ENCODE peak calls at places on chromosomes 2 and 18, in seven cellular contexts. One of them, this sample, is unnamed.

GRCh38 chr18:76756491-76757288 is 65.7 kb upstream of the ZNF236 start:
- DNase-seq in hippocampal formation: no peak
- DNase-seq in NCI-H1105: no peak
- DNase-seq in frontal cortex: no peak
- DNase-seq in AML-193: no peak
- DNase-seq in activated CD8-positive, alpha-beta memory T cell treated with anti-CD3 and anti-CD28 coated beads, Interleukin-2, amount 50 U/mL, for 48 hours: no peak
- DNase-seq in central memory CD8-positive, alpha-beta T cell: no peak
- DNase-seq in this sample: no peak

GRCh38 chr18:35616664-35617423 is 35.3 kb downstream of the GALNT1 start:
- DNase-seq in activated CD8-positive, alpha-beta memory T cell treated with anti-CD3 and anti-CD28 coated beads, Interleukin-2, amount 50 U/mL, for 48 hours: peak
- DNase-seq in central memory CD8-positive, alpha-beta T cell: peak
- DNase-seq in NCI-H1105: no peak
- DNase-seq in AML-193: peak
- DNase-seq in frontal cortex: no peak
- DNase-seq in hippocampal formation: no peak
- DNase-seq in this sample: peak

GRCh38 chr2:55883829-55884228 is 39.8 kb downstream of the EFEMP1 start:
- DNase-seq in central memory CD8-positive, alpha-beta T cell: no peak
- DNase-seq in NCI-H1105: no peak
- DNase-seq in activated CD8-positive, alpha-beta memory T cell treated with anti-CD3 and anti-CD28 coated beads, Interleukin-2, amount 50 U/mL, for 48 hours: no peak
- DNase-seq in AML-193: no peak
- DNase-seq in frontal cortex: no peak
- DNase-seq in hippocampal formation: no peak
- DNase-seq in this sample: no peak

GRCh38 chr18:76783786-76784484 is 38.4 kb upstream of the ZNF236 start:
- DNase-seq in NCI-H1105: no peak
- DNase-seq in frontal cortex: no peak
- DNase-seq in hippocampal formation: no peak
- DNase-seq in AML-193: no peak
- DNase-seq in activated CD8-positive, alpha-beta memory T cell treated with anti-CD3 and anti-CD28 coated beads, Interleukin-2, amount 50 U/mL, for 48 hours: no peak
- DNase-seq in central memory CD8-positive, alpha-beta T cell: no peak
- DNase-seq in this sample: no peak

GRCh38 chr2:234981197-234982095 is 29.6 kb downstream of the SH3BP4 start:
- DNase-seq in NCI-H1105: no peak
- DNase-seq in frontal cortex: no peak
- DNase-seq in central memory CD8-positive, alpha-beta T cell: no peak
- DNase-seq in AML-193: no peak
- DNase-seq in hippocampal formation: no peak
- DNase-seq in activated CD8-positive, alpha-beta memory T cell treated with anti-CD3 and anti-CD28 coated beads, Interleukin-2, amount 50 U/mL, for 48 hours: no peak
- DNase-seq in this sample: no peak

GRCh38 chr18:2534906-2535305 is 36.4 kb downstream of the METTL4 start:
- DNase-seq in AML-193: no peak
- DNase-seq in central memory CD8-positive, alpha-beta T cell: no peak
- DNase-seq in hippocampal formation: no peak
- DNase-seq in frontal cortex: no peak
- DNase-seq in activated CD8-positive, alpha-beta memory T cell treated with anti-CD3 and anti-CD28 coated beads, Interleukin-2, amount 50 U/mL, for 48 hours: no peak
- DNase-seq in NCI-H1105: no peak
- DNase-seq in this sample: no peak

GRCh38 chr2:11805920-11806319 is 59.5 kb downstream of the LPIN1 start:
- DNase-seq in NCI-H1105: no peak
- DNase-seq in frontal cortex: no peak
- DNase-seq in central memory CD8-positive, alpha-beta T cell: no peak
- DNase-seq in activated CD8-positive, alpha-beta memory T cell treated with anti-CD3 and anti-CD28 coated beads, Interleukin-2, amount 50 U/mL, for 48 hours: peak
- DNase-seq in AML-193: no peak
- DNase-seq in hippocampal formation: no peak
- DNase-seq in this sample: no peak

GRCh38 chr2:202311823-202312388 is 46.3 kb downstream of the NOP58 start:
- DNase-seq in NCI-H1105: no peak
- DNase-seq in hippocampal formation: no peak
- DNase-seq in AML-193: no peak
- DNase-seq in activated CD8-positive, alpha-beta memory T cell treated with anti-CD3 and anti-CD28 coated beads, Interleukin-2, amount 50 U/mL, for 48 hours: no peak
- DNase-seq in frontal cortex: no peak
- DNase-seq in central memory CD8-positive, alpha-beta T cell: no peak
- DNase-seq in this sample: no peak

GRCh38 chr2:31384351-31384750 is 30.2 kb downstream of the XDH start:
- DNase-seq in AML-193: no peak
- DNase-seq in NCI-H1105: no peak
- DNase-seq in hippocampal formation: no peak
- DNase-seq in frontal cortex: no peak
- DNase-seq in central memory CD8-positive, alpha-beta T cell: no peak
- DNase-seq in activated CD8-positive, alpha-beta memory T cell treated with anti-CD3 and anti-CD28 coated beads, Interleukin-2, amount 50 U/mL, for 48 hours: no peak
- DNase-seq in this sample: peak

GRCh38 chr2:161650116-161651015 is 26.1 kb downstream of the SLC4A10 start:
- DNase-seq in activated CD8-positive, alpha-beta memory T cell treated with anti-CD3 and anti-CD28 coated beads, Interleukin-2, amount 50 U/mL, for 48 hours: no peak
- DNase-seq in NCI-H1105: no peak
- DNase-seq in hippocampal formation: no peak
- DNase-seq in AML-193: no peak
- DNase-seq in central memory CD8-positive, alpha-beta T cell: no peak
- DNase-seq in frontal cortex: no peak
- DNase-seq in this sample: no peak

GRCh38 chr18:55038162-55038561 is 78.9 kb upstream of the CCDC68 start:
- DNase-seq in hippocampal formation: no peak
- DNase-seq in AML-193: no peak
- DNase-seq in central memory CD8-positive, alpha-beta T cell: no peak
- DNase-seq in NCI-H1105: no peak
- DNase-seq in activated CD8-positive, alpha-beta memory T cell treated with anti-CD3 and anti-CD28 coated beads, Interleukin-2, amount 50 U/mL, for 48 hours: no peak
- DNase-seq in frontal cortex: no peak
- DNase-seq in this sample: no peak

GRCh38 chr2:10019174-10019971 is 24.0 kb upstream of the KLF11 start:
- DNase-seq in activated CD8-positive, alpha-beta memory T cell treated with anti-CD3 and anti-CD28 coated beads, Interleukin-2, amount 50 U/mL, for 48 hours: no peak
- DNase-seq in NCI-H1105: no peak
- DNase-seq in hippocampal formation: no peak
- DNase-seq in frontal cortex: no peak
- DNase-seq in central memory CD8-positive, alpha-beta T cell: no peak
- DNase-seq in AML-193: no peak
- DNase-seq in this sample: peak

GRCh38 chr18:28637897-28638296 is 461.0 kb upstream of the CDH2 start:
- DNase-seq in frontal cortex: no peak
- DNase-seq in AML-193: no peak
- DNase-seq in central memory CD8-positive, alpha-beta T cell: no peak
- DNase-seq in NCI-H1105: no peak
- DNase-seq in hippocampal formation: no peak
- DNase-seq in activated CD8-positive, alpha-beta memory T cell treated with anti-CD3 and anti-CD28 coated beads, Interleukin-2, amount 50 U/mL, for 48 hours: no peak
- DNase-seq in this sample: peak

GRCh38 chr2:136024616-136025015 is 39.2 kb upstream of the DARS1 start:
- DNase-seq in AML-193: no peak
- DNase-seq in frontal cortex: no peak
- DNase-seq in NCI-H1105: no peak
- DNase-seq in hippocampal formation: no peak
- DNase-seq in activated CD8-positive, alpha-beta memory T cell treated with anti-CD3 and anti-CD28 coated beads, Interleukin-2, amount 50 U/mL, for 48 hours: no peak
- DNase-seq in central memory CD8-positive, alpha-beta T cell: no peak
- DNase-seq in this sample: no peak

GRCh38 chr18:22428672-22429071 is 11.0 kb upstream of the CTAGE1 start:
- DNase-seq in activated CD8-positive, alpha-beta memory T cell treated with anti-CD3 and anti-CD28 coated beads, Interleukin-2, amount 50 U/mL, for 48 hours: no peak
- DNase-seq in central memory CD8-positive, alpha-beta T cell: no peak
- DNase-seq in NCI-H1105: no peak
- DNase-seq in AML-193: no peak
- DNase-seq in frontal cortex: no peak
- DNase-seq in hippocampal formation: no peak
- DNase-seq in this sample: no peak

GRCh38 chr18:29164993-29165599 is 988.2 kb upstream of the CDH2 start:
- DNase-seq in hippocampal formation: no peak
- DNase-seq in central memory CD8-positive, alpha-beta T cell: no peak
- DNase-seq in activated CD8-positive, alpha-beta memory T cell treated with anti-CD3 and anti-CD28 coated beads, Interleukin-2, amount 50 U/mL, for 48 hours: no peak
- DNase-seq in NCI-H1105: no peak
- DNase-seq in AML-193: no peak
- DNase-seq in frontal cortex: no peak
- DNase-seq in this sample: no peak

GRCh38 chr18:34760444-34760843 is 50.3 kb downstream of the DTNA start:
- DNase-seq in hippocampal formation: no peak
- DNase-seq in activated CD8-positive, alpha-beta memory T cell treated with anti-CD3 and anti-CD28 coated beads, Interleukin-2, amount 50 U/mL, for 48 hours: no peak
- DNase-seq in AML-193: no peak
- DNase-seq in frontal cortex: no peak
- DNase-seq in central memory CD8-positive, alpha-beta T cell: no peak
- DNase-seq in NCI-H1105: peak
- DNase-seq in this sample: no peak

GRCh38 chr2:54525321-54525720 is 69.2 kb downstream of the SPTBN1 start:
- DNase-seq in central memory CD8-positive, alpha-beta T cell: no peak
- DNase-seq in frontal cortex: no peak
- DNase-seq in AML-193: no peak
- DNase-seq in hippocampal formation: no peak
- DNase-seq in activated CD8-positive, alpha-beta memory T cell treated with anti-CD3 and anti-CD28 coated beads, Interleukin-2, amount 50 U/mL, for 48 hours: no peak
- DNase-seq in NCI-H1105: no peak
- DNase-seq in this sample: no peak

GRCh38 chr2:30412392-30413321 is 34.4 kb upstream of the LCLAT1 start:
- DNase-seq in hippocampal formation: no peak
- DNase-seq in NCI-H1105: no peak
- DNase-seq in activated CD8-positive, alpha-beta memory T cell treated with anti-CD3 and anti-CD28 coated beads, Interleukin-2, amount 50 U/mL, for 48 hours: no peak
- DNase-seq in central memory CD8-positive, alpha-beta T cell: no peak
- DNase-seq in AML-193: no peak
- DNase-seq in frontal cortex: no peak
- DNase-seq in this sample: no peak

GRCh38 chr2:204452464-204453023 is 92.7 kb upstream of the PARD3B start:
- DNase-seq in NCI-H1105: peak
- DNase-seq in frontal cortex: peak
- DNase-seq in hippocampal formation: no peak
- DNase-seq in AML-193: no peak
- DNase-seq in central memory CD8-positive, alpha-beta T cell: no peak
- DNase-seq in activated CD8-positive, alpha-beta memory T cell treated with anti-CD3 and anti-CD28 coated beads, Interleukin-2, amount 50 U/mL, for 48 hours: no peak
- DNase-seq in this sample: no peak

GRCh38 chr18:36535202-36535935 is 237.9 kb downstream of the FHOD3 start:
- DNase-seq in NCI-H1105: no peak
- DNase-seq in activated CD8-positive, alpha-beta memory T cell treated with anti-CD3 and anti-CD28 coated beads, Interleukin-2, amount 50 U/mL, for 48 hours: no peak
- DNase-seq in frontal cortex: no peak
- DNase-seq in hippocampal formation: no peak
- DNase-seq in central memory CD8-positive, alpha-beta T cell: no peak
- DNase-seq in AML-193: no peak
- DNase-seq in this sample: no peak

GRCh38 chr2:158923180-158923594 is 45.3 kb upstream of the TANC1 start:
- DNase-seq in activated CD8-positive, alpha-beta memory T cell treated with anti-CD3 and anti-CD28 coated beads, Interleukin-2, amount 50 U/mL, for 48 hours: no peak
- DNase-seq in NCI-H1105: peak
- DNase-seq in AML-193: no peak
- DNase-seq in central memory CD8-positive, alpha-beta T cell: no peak
- DNase-seq in frontal cortex: no peak
- DNase-seq in hippocampal formation: no peak
- DNase-seq in this sample: no peak

GRCh38 chr18:38025433-38026038 is 459.9 kb upstream of the CELF4 start:
- DNase-seq in frontal cortex: no peak
- DNase-seq in NCI-H1105: no peak
- DNase-seq in activated CD8-positive, alpha-beta memory T cell treated with anti-CD3 and anti-CD28 coated beads, Interleukin-2, amount 50 U/mL, for 48 hours: no peak
- DNase-seq in hippocampal formation: no peak
- DNase-seq in AML-193: no peak
- DNase-seq in central memory CD8-positive, alpha-beta T cell: no peak
- DNase-seq in this sample: no peak

GRCh38 chr2:229226372-229226771 is 44.7 kb downstream of the PID1 start:
- DNase-seq in NCI-H1105: no peak
- DNase-seq in frontal cortex: no peak
- DNase-seq in AML-193: no peak
- DNase-seq in central memory CD8-positive, alpha-beta T cell: no peak
- DNase-seq in hippocampal formation: no peak
- DNase-seq in activated CD8-positive, alpha-beta memory T cell treated with anti-CD3 and anti-CD28 coated beads, Interleukin-2, amount 50 U/mL, for 48 hours: no peak
- DNase-seq in this sample: no peak

GRCh38 chr2:240095556-240096523 is 40.3 kb downstream of the COPS9 start:
- DNase-seq in central memory CD8-positive, alpha-beta T cell: no peak
- DNase-seq in hippocampal formation: no peak
- DNase-seq in AML-193: no peak
- DNase-seq in frontal cortex: no peak
- DNase-seq in NCI-H1105: no peak
- DNase-seq in activated CD8-positive, alpha-beta memory T cell treated with anti-CD3 and anti-CD28 coated beads, Interleukin-2, amount 50 U/mL, for 48 hours: no peak
- DNase-seq in this sample: no peak

GRCh38 chr18:67219821-67220220 is 296.7 kb downstream of the DSEL start:
- DNase-seq in frontal cortex: no peak
- DNase-seq in central memory CD8-positive, alpha-beta T cell: no peak
- DNase-seq in AML-193: no peak
- DNase-seq in hippocampal formation: no peak
- DNase-seq in activated CD8-positive, alpha-beta memory T cell treated with anti-CD3 and anti-CD28 coated beads, Interleukin-2, amount 50 U/mL, for 48 hours: no peak
- DNase-seq in NCI-H1105: no peak
- DNase-seq in this sample: no peak

GRCh38 chr18:76448262-76449109 is 46.6 kb downstream of the ZNF516 start:
- DNase-seq in central memory CD8-positive, alpha-beta T cell: no peak
- DNase-seq in frontal cortex: no peak
- DNase-seq in NCI-H1105: no peak
- DNase-seq in hippocampal formation: no peak
- DNase-seq in AML-193: peak
- DNase-seq in activated CD8-positive, alpha-beta memory T cell treated with anti-CD3 and anti-CD28 coated beads, Interleukin-2, amount 50 U/mL, for 48 hours: peak
- DNase-seq in this sample: no peak

GRCh38 chr2:55500025-55500424 is 19.5 kb upstream of the CFAP36 start:
- DNase-seq in frontal cortex: no peak
- DNase-seq in activated CD8-positive, alpha-beta memory T cell treated with anti-CD3 and anti-CD28 coated beads, Interleukin-2, amount 50 U/mL, for 48 hours: no peak
- DNase-seq in AML-193: peak
- DNase-seq in central memory CD8-positive, alpha-beta T cell: no peak
- DNase-seq in hippocampal formation: no peak
- DNase-seq in NCI-H1105: no peak
- DNase-seq in this sample: peak

GRCh38 chr18:77316013-77316412 is 66.4 kb downstream of the GALR1 start:
- DNase-seq in activated CD8-positive, alpha-beta memory T cell treated with anti-CD3 and anti-CD28 coated beads, Interleukin-2, amount 50 U/mL, for 48 hours: no peak
- DNase-seq in central memory CD8-positive, alpha-beta T cell: no peak
- DNase-seq in hippocampal formation: no peak
- DNase-seq in NCI-H1105: no peak
- DNase-seq in frontal cortex: no peak
- DNase-seq in AML-193: no peak
- DNase-seq in this sample: no peak

GRCh38 chr18:23779696-23780303 is 90.5 kb downstream of the LAMA3 start:
- DNase-seq in frontal cortex: no peak
- DNase-seq in central memory CD8-positive, alpha-beta T cell: no peak
- DNase-seq in NCI-H1105: no peak
- DNase-seq in hippocampal formation: no peak
- DNase-seq in activated CD8-positive, alpha-beta memory T cell treated with anti-CD3 and anti-CD28 coated beads, Interleukin-2, amount 50 U/mL, for 48 hours: no peak
- DNase-seq in AML-193: no peak
- DNase-seq in this sample: no peak

GRCh38 chr18:44556296-44556695 is 124.4 kb upstream of the SETBP1 start:
- DNase-seq in AML-193: no peak
- DNase-seq in frontal cortex: no peak
- DNase-seq in activated CD8-positive, alpha-beta memory T cell treated with anti-CD3 and anti-CD28 coated beads, Interleukin-2, amount 50 U/mL, for 48 hours: no peak
- DNase-seq in NCI-H1105: no peak
- DNase-seq in central memory CD8-positive, alpha-beta T cell: no peak
- DNase-seq in hippocampal formation: no peak
- DNase-seq in this sample: no peak

GRCh38 chr18:31603335-31603734 is 11.7 kb downstream of the TTR start:
- DNase-seq in central memory CD8-positive, alpha-beta T cell: no peak
- DNase-seq in AML-193: no peak
- DNase-seq in activated CD8-positive, alpha-beta memory T cell treated with anti-CD3 and anti-CD28 coated beads, Interleukin-2, amount 50 U/mL, for 48 hours: no peak
- DNase-seq in hippocampal formation: no peak
- DNase-seq in NCI-H1105: no peak
- DNase-seq in frontal cortex: no peak
- DNase-seq in this sample: no peak

GRCh38 chr2:66531156-66531555 is 96.2 kb downstream of the MEIS1 start:
- DNase-seq in activated CD8-positive, alpha-beta memory T cell treated with anti-CD3 and anti-CD28 coated beads, Interleukin-2, amount 50 U/mL, for 48 hours: no peak
- DNase-seq in frontal cortex: no peak
- DNase-seq in AML-193: no peak
- DNase-seq in hippocampal formation: no peak
- DNase-seq in central memory CD8-positive, alpha-beta T cell: no peak
- DNase-seq in NCI-H1105: no peak
- DNase-seq in this sample: no peak

GRCh38 chr2:196088209-196088608 is 19.6 kb upstream of the DNAH7 start:
- DNase-seq in NCI-H1105: no peak
- DNase-seq in activated CD8-positive, alpha-beta memory T cell treated with anti-CD3 and anti-CD28 coated beads, Interleukin-2, amount 50 U/mL, for 48 hours: no peak
- DNase-seq in central memory CD8-positive, alpha-beta T cell: no peak
- DNase-seq in hippocampal formation: no peak
- DNase-seq in AML-193: peak
- DNase-seq in frontal cortex: no peak
- DNase-seq in this sample: peak

GRCh38 chr2:42052702-42053481 is 5.1 kb downstream of the PKDCC start:
- DNase-seq in central memory CD8-positive, alpha-beta T cell: no peak
- DNase-seq in activated CD8-positive, alpha-beta memory T cell treated with anti-CD3 and anti-CD28 coated beads, Interleukin-2, amount 50 U/mL, for 48 hours: no peak
- DNase-seq in NCI-H1105: no peak
- DNase-seq in frontal cortex: no peak
- DNase-seq in hippocampal formation: no peak
- DNase-seq in AML-193: no peak
- DNase-seq in this sample: no peak

GRCh38 chr18:57781128-57781463 is 22.0 kb downstream of the ATP8B1 start:
- DNase-seq in hippocampal formation: no peak
- DNase-seq in frontal cortex: no peak
- DNase-seq in activated CD8-positive, alpha-beta memory T cell treated with anti-CD3 and anti-CD28 coated beads, Interleukin-2, amount 50 U/mL, for 48 hours: no peak
- DNase-seq in AML-193: no peak
- DNase-seq in central memory CD8-positive, alpha-beta T cell: no peak
- DNase-seq in NCI-H1105: no peak
- DNase-seq in this sample: no peak